ENCODE peak calls at places on chromosomes 4 and X, in ten cellular contexts. P is neural progenitor cell, N is right atrium auricular region, A is GM23248, J is heart right ventricle, M is transverse colon, F is RWPE2, W is MM.1S, D is lung, B is PC-9. R is an unnamed sample. For H3K4me1, the result is how much of the 10 kb centered on the place peaks cover.

GRCh38 chr4:139017861-139018260 is 2.3 kb downstream of the NOCT start:
- DNase-seq in W (no peak), J (no peak), P (no peak), N (no peak), B (no peak), M (no peak), D (no peak), F (no peak), A (peak), R (no peak)

GRCh38 chr4:162804323-162804924 is 362.3 kb downstream of the NAF1 start:
- DNase-seq in P (no peak), W (no peak), D (no peak), N (no peak), J (no peak), F (no peak), B (no peak), A (no peak), M (no peak), R (no peak)

GRCh38 chr4:158769175-158769831 is 477 bp downstream of the FNIP2 start:
- DNase-seq in M (peak), D (peak), N (peak), W (peak), A (peak), J (no peak), F (peak), B (no peak), P (no peak), R (peak)

GRCh38 chrX:17547658-17548057 is 172.7 kb downstream of the NHS start:
- DNase-seq in F (peak), N (no peak), A (peak), M (peak), P (no peak), D (peak), B (peak), J (peak), W (peak), R (no peak)

GRCh38 chr4:26020896-26021295 is 106.9 kb downstream of the SMIM20 start:
- DNase-seq in A (peak), D (no peak), B (no peak), P (no peak), N (no peak), W (no peak), M (no peak), J (no peak), F (no peak), R (no peak)

GRCh38 chrX:135454816-135455215 is 33.1 kb downstream of the SMIM10L2A start:
- DNase-seq in A (no peak), P (no peak), N (no peak), B (no peak), J (peak), F (no peak), M (no peak), D (no peak), W (no peak), R (no peak)

GRCh38 chr4:88018471-88018870 is 11.0 kb downstream of the PKD2 start:
- DNase-seq in W (no peak), J (peak), D (no peak), B (no peak), M (no peak), P (no peak), N (peak), F (no peak), A (peak), R (no peak)

GRCh38 chr4:188691811-188692210 is 552.6 kb downstream of the TRIML1 start:
- DNase-seq in F (no peak), P (no peak), A (peak), N (no peak), B (no peak), W (peak), M (no peak), D (no peak), J (no peak), R (no peak)

GRCh38 chrX:87664381-87664780 is 146.8 kb downstream of the KLHL4 start:
- DNase-seq in F (no peak), W (peak), B (no peak), N (no peak), D (no peak), J (no peak), M (no peak), A (peak), P (peak), R (no peak)

GRCh38 chrX:97089116-97089515 is 205.4 kb downstream of the RPA4 start:
- DNase-seq in A (no peak), W (no peak), P (no peak), B (no peak), J (no peak), D (no peak), N (no peak), M (no peak), F (no peak), R (no peak)

GRCh38 chr4:3471886-3472285 is 8.8 kb downstream of the DOK7 start:
- DNase-seq in N (no peak), W (no peak), F (no peak), D (no peak), J (no peak), P (peak), M (no peak), B (no peak), A (no peak), R (no peak)

GRCh38 chr4:26418850-26419249 is 71.4 kb downstream of the CCKAR start:
- DNase-seq in M (no peak), F (no peak), N (no peak), J (no peak), P (no peak), B (no peak), D (no peak), W (no peak), A (no peak), R (no peak)

GRCh38 chrX:66015152-66015827 is 24.6 kb downstream of the VSIG4 start:
- DNase-seq in N (no peak), F (no peak), D (no peak), W (peak), M (peak), P (no peak), J (peak), A (no peak), B (no peak), R (no peak)

GRCh38 chr4:25160714-25161598 is 707 bp upstream of the SEPSECS start:
- DNase-seq in F (no peak), P (no peak), A (peak), B (peak), D (no peak), W (no peak), N (no peak), J (peak), M (no peak), R (no peak)

GRCh38 chr4:121096629-121097028 is 24.3 kb upstream of the NDNF start:
- DNase-seq in B (no peak), J (no peak), W (peak), N (no peak), D (no peak), P (peak), M (no peak), A (peak), F (no peak), R (no peak)

GRCh38 chr4:10020871-10021676 is at the start of gene SLC2A9:
- DNase-seq in P (no peak), N (peak), J (no peak), W (no peak), F (peak), M (peak), D (no peak), B (no peak), A (peak), R (no peak)

GRCh38 chr4:140884431-140885058 is 128.4 kb upstream of the TBC1D9 start:
- DNase-seq in N (no peak), A (peak), M (peak), F (no peak), W (peak), J (peak), P (peak), D (peak), B (peak), R (no peak)

GRCh38 chr4:152981278-152981677 is 45.2 kb downstream of the FHDC1 start:
- DNase-seq in M (no peak), D (no peak), J (no peak), N (no peak), F (peak), P (no peak), B (peak), W (no peak), A (no peak), R (no peak)

DNA sequence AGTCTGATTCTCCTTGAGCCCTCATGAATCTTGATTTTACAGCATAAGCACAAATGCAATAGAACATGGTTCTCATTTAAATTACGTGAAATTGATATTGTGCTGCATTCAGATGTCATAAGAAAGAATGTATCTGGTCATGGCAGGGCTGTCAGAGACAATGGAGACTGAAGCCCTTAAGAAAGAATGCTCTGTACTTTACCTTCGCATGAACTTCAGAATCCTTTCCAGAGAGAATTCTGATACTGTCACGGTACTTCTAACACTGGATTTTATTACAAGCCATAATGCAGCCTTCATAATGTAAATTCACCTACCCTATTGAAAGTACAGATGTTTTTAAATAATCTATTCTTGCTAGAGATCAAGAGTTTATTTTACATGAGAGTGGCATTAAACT is 677.9 kb upstream of the ADGRL3 start:
- DNase-seq in A (no peak), N (no peak), J (no peak), F (no peak), D (no peak), M (no peak), P (no peak), W (no peak), B (no peak), R (no peak)
- H3K4me3 ChIP-seq in A (no peak), N (no peak), J (no peak), F (no peak), D (no peak), M (no peak), P (no peak), W (no peak), B (no peak), R (no peak)

GRCh38 chr4:37370052-37370451 is 125.5 kb downstream of the NWD2 start:
- DNase-seq in D (no peak), B (no peak), W (no peak), F (no peak), J (no peak), N (no peak), P (no peak), M (no peak), A (no peak), R (no peak)

DNA sequence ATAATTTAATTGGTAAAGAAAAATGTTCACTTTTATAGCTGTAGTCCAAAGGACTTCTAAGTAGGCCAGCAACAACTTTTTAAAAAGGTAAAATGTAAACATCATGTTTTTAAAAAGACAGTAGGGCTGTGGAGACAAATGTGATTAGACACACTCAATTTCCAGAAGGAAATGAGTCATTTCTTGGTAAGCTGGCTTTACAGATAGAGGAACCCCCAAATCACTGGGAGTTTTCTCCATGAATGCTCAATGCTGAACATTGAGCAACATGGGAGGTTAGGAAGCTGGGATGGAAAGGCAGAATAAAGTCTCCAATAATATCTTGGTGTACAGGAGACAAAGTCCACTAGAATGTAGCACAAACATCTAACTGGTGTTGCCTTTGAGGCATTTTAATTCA is 121.3 kb downstream of the NWD2 start:
- DNase-seq in J (no peak), W (no peak), N (no peak), B (no peak), F (no peak), P (no peak), M (no peak), A (no peak), D (no peak), R (no peak)
- H3K27ac ChIP-seq in J (no peak), W (no peak), N (no peak), B (no peak), F (no peak), P (no peak), M (no peak), A (no peak), D (no peak), R (no peak)

DNA sequence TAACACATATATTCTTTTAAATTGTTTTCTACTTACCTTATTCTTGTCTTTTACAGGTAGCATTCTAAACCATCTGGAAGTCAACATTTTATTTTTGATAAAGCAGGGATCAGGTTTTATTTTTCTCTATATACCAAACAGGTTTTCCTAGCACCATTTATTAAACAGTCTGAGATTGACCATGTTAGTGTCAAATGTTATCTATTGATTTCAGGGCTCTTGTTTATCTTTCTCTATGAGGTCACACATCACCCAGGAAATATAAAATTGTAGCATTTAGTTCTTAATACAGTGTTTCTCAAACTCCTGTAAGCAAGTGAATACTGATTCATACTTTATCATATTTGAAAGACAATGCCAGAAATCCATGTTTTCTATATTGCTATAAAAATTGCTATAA is 28.1 kb downstream of the PPP4R3C start:
- DNase-seq in F (no peak), D (no peak), A (no peak), M (no peak), J (no peak), B (no peak), W (no peak), N (no peak), P (no peak), R (no peak)
- H3K4me1 ChIP-seq in F (under half), D (under half), A (under half), M (under half), J (under half), B (under half), W (under half), N (under half), P (under half), R (under half)

GRCh38 chrX:37785569-37785968 is 5.7 kb downstream of the CYBB start:
- DNase-seq in M (no peak), N (no peak), F (no peak), P (no peak), A (no peak), W (no peak), B (peak), D (no peak), J (no peak), R (no peak)
- H3K4me3 ChIP-seq in M (no peak), N (no peak), F (no peak), P (no peak), A (no peak), W (no peak), B (no peak), D (no peak), J (no peak), R (no peak)

DNA sequence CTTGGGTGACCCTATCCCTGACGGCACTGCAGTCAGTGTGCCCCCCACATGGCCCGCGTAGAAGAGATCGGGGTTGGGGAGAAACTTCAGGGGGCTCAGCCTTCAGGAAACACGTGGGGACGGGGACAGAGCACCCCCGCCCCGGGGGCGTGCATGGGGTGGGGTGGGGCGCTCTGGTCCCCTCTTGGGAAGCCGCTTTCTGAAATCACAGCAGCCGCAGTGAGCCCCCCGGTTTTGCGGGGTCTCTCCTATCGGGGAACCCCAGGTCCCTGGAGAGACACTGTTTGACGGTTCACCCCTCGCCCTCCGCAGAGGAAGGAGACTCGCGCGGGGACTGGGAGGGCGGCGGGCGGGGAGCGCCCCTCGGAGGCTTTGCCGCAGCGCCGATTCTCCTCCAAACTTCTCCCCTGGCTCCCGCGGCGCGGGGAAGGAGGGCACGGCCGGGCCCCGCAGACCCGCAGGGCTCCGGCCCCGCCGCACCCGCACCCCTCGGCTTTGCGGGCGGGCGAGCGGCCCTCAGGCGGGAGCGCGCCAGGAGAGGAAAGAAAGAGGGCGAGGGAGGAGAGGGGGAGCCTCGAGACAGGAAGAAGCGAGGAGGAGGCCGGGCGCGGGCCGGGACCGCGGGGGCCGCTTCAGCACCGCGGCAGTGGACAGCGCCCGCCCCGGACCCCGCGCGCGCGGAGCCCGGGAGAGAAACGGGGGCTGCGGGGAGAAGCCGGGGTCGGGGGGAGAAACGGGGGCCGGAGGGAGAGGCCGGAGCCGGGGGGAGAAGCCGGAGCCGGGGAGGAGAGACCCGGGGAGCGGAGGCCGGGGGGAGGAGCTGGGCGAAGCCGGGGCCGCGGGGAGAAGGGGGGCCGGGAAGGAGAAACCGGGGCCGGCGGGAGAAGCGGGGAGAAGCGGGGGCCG is 613 bp downstream of the CPLX1 start:
- DNase-seq in N (no peak), A (peak), P (peak), F (peak), J (no peak), D (no peak), B (no peak), M (peak), W (no peak), R (no peak)
- H3K27ac ChIP-seq in N (no peak), A (no peak), P (no peak), F (no peak), J (no peak), D (no peak), B (no peak), M (no peak), W (no peak), R (no peak)

R was measured in CD4-positive, CD25-positive, alpha-beta regulatory T cell.